ENCODE peak calls at places on chromosomes 4 and X, in six cellular contexts. U is Peyer's patch, X is lung, A is MCF 10A, Z is fibroblast of lung, C is endothelial cell. T is an unnamed sample.

GRCh38 chr4:112552668-112553067 is 36.7 kb upstream of the NEUROG2 start:
- DNase-seq in U (no peak), X (no peak), A (peak; percentile 16), Z (peak; percentile 61), C (no peak), T (peak; percentile 52)

GRCh38 chr4:78622253-78622979 is 70.8 kb downstream of the ANXA3 start:
- DNase-seq in U (peak; percentile 65), X (no peak), A (no peak), Z (peak; percentile 65), C (no peak), T (peak; percentile 43)

GRCh38 chr4:159505275-159505975 is 402.5 kb downstream of the RAPGEF2 start:
- DNase-seq in U (no peak), X (no peak), A (no peak), Z (no peak), C (no peak), T (no peak)

GRCh38 chr4:38920186-38920585 is 52.6 kb downstream of the FAM114A1 start:
- DNase-seq in U (no peak), X (no peak), A (no peak), Z (no peak), C (no peak), T (no peak)

GRCh38 chrX:72371405-72371804 is 65.7 kb upstream of the CITED1 start:
- DNase-seq in U (no peak), X (no peak), A (no peak), Z (no peak), C (no peak), T (no peak)

GRCh38 chr4:82217986-82218715 is 155.6 kb downstream of the HNRNPD start:
- DNase-seq in U (no peak), X (no peak), A (peak; percentile 25), Z (no peak), C (no peak), T (no peak)

GRCh38 chrX:56232221-56233082 is at the start of gene KLF8:
- DNase-seq in U (peak; percentile 58), X (peak; percentile 68), A (peak; percentile 83), Z (peak; percentile 2), C (peak; percentile 13), T (no peak)

GRCh38 chr4:106401157-106401556 is 32.6 kb upstream of the GIMD1 start:
- DNase-seq in U (no peak), X (no peak), A (no peak), Z (no peak), C (no peak), T (no peak)

GRCh38 chrX:10415704-10416001 is 204.7 kb downstream of the MID1 start:
- DNase-seq in U (no peak), X (no peak), A (no peak), Z (peak; percentile 39), C (no peak), T (peak; percentile 23)

GRCh38 chr4:2755821-2756690 is at the start of gene TNIP2:
- DNase-seq in U (peak; percentile 94), X (peak; percentile 85), A (peak; percentile 80), Z (peak; percentile 83), C (peak; percentile 74), T (peak; percentile 19)

GRCh38 chrX:9464435-9465371 is at the start of gene TBL1X:
- DNase-seq in U (peak; percentile 50), X (peak; percentile 34), A (no peak), Z (peak; percentile 53), C (peak; percentile 39), T (no peak)

GRCh38 chr4:180960758-180961401 is 1282.3 kb upstream of the TENM3 start:
- DNase-seq in U (no peak), X (no peak), A (peak; percentile 11), Z (peak; percentile 16), C (no peak), T (no peak)

GRCh38 chrX:119521246-119521645 is 44.0 kb downstream of the STEEP1 start:
- DNase-seq in U (no peak), X (no peak), A (no peak), Z (no peak), C (no peak), T (no peak)

GRCh38 chr4:15161439-15161838 is 159.2 kb downstream of the CPEB2 start:
- DNase-seq in U (no peak), X (no peak), A (no peak), Z (no peak), C (no peak), T (no peak)

GRCh38 chrX:19893722-19894121 is 6.3 kb upstream of the SH3KBP1 start:
- DNase-seq in U (no peak), X (no peak), A (no peak), Z (no peak), C (no peak), T (no peak)

GRCh38 chr4:3123201-3123671 is 48.8 kb downstream of the HTT start:
- DNase-seq in U (no peak), X (no peak), A (no peak), Z (peak; percentile 82), C (no peak), T (no peak)

GRCh38 chr4:26081795-26082498 is 167.9 kb downstream of the SMIM20 start:
- DNase-seq in U (no peak), X (no peak), A (peak; percentile 69), Z (peak; percentile 74), C (no peak), T (no peak)

GRCh38 chr4:147287588-147287890 is 193.4 kb upstream of the EDNRA start:
- DNase-seq in U (no peak), X (no peak), A (no peak), Z (peak; percentile 40), C (no peak), T (no peak)

GRCh38 chr4:185145572-185145971 is 2.5 kb downstream of the SLC25A4 start:
- DNase-seq in U (no peak), X (no peak), A (no peak), Z (no peak), C (no peak), T (no peak)

GRCh38 chrX:56615282-56615681 is 51.9 kb downstream of the UBQLN2 start:
- DNase-seq in U (peak; percentile 57), X (no peak), A (no peak), Z (no peak), C (no peak), T (no peak)

GRCh38 chr4:90841676-90842075 is 714.5 kb downstream of the CCSER1 start:
- DNase-seq in U (no peak), X (no peak), A (peak; percentile 61), Z (peak; percentile 28), C (no peak), T (no peak)

GRCh38 chr4:157994863-157995262 is 178.0 kb downstream of the GASK1B start:
- DNase-seq in U (no peak), X (no peak), A (no peak), Z (peak; percentile 36), C (no peak), T (no peak)

GRCh38 chr4:135281230-135281629 is 1079.6 kb upstream of the PABPC4L start:
- DNase-seq in U (no peak), X (no peak), A (no peak), Z (no peak), C (no peak), T (no peak)
- TF ChIP-seq CTCF in U (no peak), X (no peak), A (no peak), Z (no peak), C (no peak), T (no peak)

GRCh38 chr4:47413515-47413914 is 50.0 kb downstream of the COMMD8 start:
- DNase-seq in U (no peak), X (no peak), A (no peak), Z (no peak), C (no peak), T (peak; percentile 21)

GRCh38 chr4:47415719-47416118 is 47.8 kb downstream of the COMMD8 start:
- DNase-seq in U (no peak), X (no peak), A (no peak), Z (no peak), C (no peak), T (no peak)

GRCh38 chr4:47406408-47406807 is 57.1 kb downstream of the COMMD8 start:
- DNase-seq in U (no peak), X (no peak), A (no peak), Z (no peak), C (no peak), T (no peak)

DNA sequence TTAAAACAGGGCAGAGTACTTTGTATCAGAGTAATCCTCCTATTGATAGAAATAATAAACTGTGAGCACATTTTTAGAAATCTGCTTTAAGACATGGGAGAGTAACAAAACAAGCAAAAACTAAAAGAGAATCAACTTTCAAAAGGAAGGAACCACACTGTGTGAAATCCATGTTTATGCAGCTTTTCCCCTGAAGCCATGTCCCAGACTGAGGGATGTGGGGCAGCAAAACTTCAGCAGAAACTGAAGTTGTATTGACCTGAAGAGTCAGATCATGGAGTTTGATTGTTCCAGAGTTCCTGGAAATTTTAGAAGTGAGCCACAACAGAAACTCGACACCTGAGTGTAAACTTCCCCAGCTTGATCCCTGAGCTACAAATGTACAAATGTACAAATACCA is 53.2 kb downstream of the COMMD8 start:
- DNase-seq in U (no peak), X (no peak), A (peak; percentile 0), Z (peak; percentile 4), C (no peak), T (no peak)
- TF ChIP-seq CTCF in U (no peak), X (no peak), A (no peak), Z (no peak), C (no peak), T (no peak)

GRCh38 chr4:182839256-182839655 is 77.9 kb downstream of the DCTD start:
- DNase-seq in U (no peak), X (no peak), A (no peak), Z (no peak), C (no peak), T (no peak)

GRCh38 chr4:182832352-182833120 is 84.7 kb downstream of the DCTD start:
- DNase-seq in U (no peak), X (no peak), A (no peak), Z (no peak), C (no peak), T (no peak)

GRCh38 chr4:182837831-182838230 is 79.4 kb downstream of the DCTD start:
- DNase-seq in U (peak; percentile 28), X (no peak), A (no peak), Z (no peak), C (no peak), T (no peak)

GRCh38 chr4:182831376-182831775 is 85.8 kb downstream of the DCTD start:
- DNase-seq in U (no peak), X (no peak), A (no peak), Z (no peak), C (no peak), T (no peak)

DNA sequence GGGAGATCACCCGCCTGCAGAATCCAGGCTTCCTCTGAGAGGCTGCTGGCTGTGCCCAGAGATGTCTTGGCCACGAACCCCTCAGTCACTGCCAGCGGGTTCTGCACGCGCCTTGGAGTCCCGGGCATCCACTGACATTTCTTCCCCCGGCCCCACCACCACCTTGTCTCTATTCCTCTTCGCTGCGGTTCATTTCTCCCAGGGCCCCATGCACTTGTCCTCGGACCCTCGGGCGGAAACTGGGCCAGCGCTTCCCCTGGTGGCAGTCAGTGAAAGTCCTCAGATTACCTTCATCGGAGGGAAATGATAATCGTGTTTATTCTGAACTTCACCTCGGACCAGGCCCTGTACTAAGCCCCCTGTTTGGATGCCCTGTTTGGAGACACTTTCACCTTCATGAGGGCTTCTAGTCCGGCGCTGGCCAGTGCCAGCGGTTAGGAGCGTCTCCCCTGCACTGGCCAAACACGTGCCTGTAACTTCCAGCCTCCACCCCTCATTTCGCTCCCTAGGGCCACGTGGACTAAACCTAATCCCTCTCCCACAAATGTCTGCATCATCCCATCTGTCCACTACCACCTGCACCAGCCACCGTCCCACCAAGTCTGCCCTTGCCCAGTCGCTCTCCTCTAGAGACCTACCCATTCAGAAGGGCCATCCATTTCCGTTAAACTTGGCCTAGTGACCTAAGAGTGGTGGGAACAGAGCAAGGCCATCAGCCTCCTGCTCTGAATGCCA is 82.0 kb downstream of the DCTD start:
- DNase-seq in U (peak; percentile 10), X (no peak), A (no peak), Z (no peak), C (no peak), T (no peak)
- TF ChIP-seq CTCF in U (no peak), X (no peak), A (no peak), Z (no peak), C (no peak), T (no peak)

GRCh38 chr4:18975916-18976610 is 954.5 kb upstream of the LCORL start:
- DNase-seq in U (no peak), X (no peak), A (no peak), Z (peak; percentile 6), C (no peak), T (no peak)
- TF ChIP-seq CTCF in U (no peak), X (no peak), A (no peak), Z (no peak), C (no peak), T (no peak)